ENCODE peak calls at places on chromosomes 12 and 14, in eight cellular contexts. F is caudate nucleus; I is HCEC 1CT; C is iPS-NIHi11; P is H7; A is H54; H is stimulated activated CD8-positive, alpha-beta memory T cell treated with anti-CD3 and anti-CD28 coated beads, Interleukin-15, amount 100 ng/mL, for 4 hours; S is NCI-H82. L is an unnamed sample.

GRCh38 chr12:108722992-108723766 is 8.1 kb downstream of the CORO1C start:
- DNase-seq in F (no peak), I (peak), C (no peak), P (no peak), A (no peak), H (no peak), S (no peak), L (peak)

GRCh38 chr14:102282751-102283465 is 22.1 kb downstream of the MOK start:
- DNase-seq in F (no peak), I (no peak), C (no peak), P (no peak), A (no peak), H (no peak), S (no peak), L (no peak)

GRCh38 chr14:68983210-68983609 is 4.1 kb upstream of the ACTN1 start:
- DNase-seq in F (no peak), I (no peak), C (no peak), P (no peak), A (no peak), H (no peak), S (no peak), L (no peak)

GRCh38 chr12:120358412-120359158 is 10.4 kb downstream of the MSI1 start:
- DNase-seq in F (no peak), I (no peak), C (peak), P (peak), A (no peak), H (no peak), S (peak), L (no peak)

GRCh38 chr14:32635103-32635719 is 303.5 kb upstream of the NPAS3 start:
- DNase-seq in F (no peak), I (peak), C (no peak), P (no peak), A (no peak), H (no peak), S (no peak), L (peak)

GRCh38 chr14:94805726-94806288 is 35.9 kb upstream of the GSC start:
- DNase-seq in F (no peak), I (no peak), C (no peak), P (no peak), A (no peak), H (no peak), S (no peak), L (no peak)

GRCh38 chr14:24311837-24312615 is 724 bp downstream of the LTB4R start:
- DNase-seq in F (no peak), I (peak), C (no peak), P (no peak), A (no peak), H (no peak), S (no peak), L (no peak)

GRCh38 chr12:70556179-70556869 is 80.9 kb downstream of the PTPRB start:
- DNase-seq in F (no peak), I (no peak), C (no peak), P (no peak), A (no peak), H (no peak), S (no peak), L (no peak)

GRCh38 chr14:94100847-94101246 is 9.7 kb upstream of the IFI27 start:
- DNase-seq in F (no peak), I (peak), C (no peak), P (no peak), A (peak), H (no peak), S (no peak), L (peak)

GRCh38 chr14:104387000-104387384 is 192.6 kb upstream of the C14orf180 start:
- DNase-seq in F (no peak), I (no peak), C (no peak), P (peak), A (no peak), H (no peak), S (no peak), L (no peak)

GRCh38 chr12:56260921-56261320 is 2.7 kb upstream of the ANKRD52 start:
- DNase-seq in F (no peak), I (no peak), C (no peak), P (no peak), A (no peak), H (no peak), S (no peak), L (no peak)

GRCh38 chr14:104659764-104660523 is 29.5 kb upstream of the INF2 start:
- DNase-seq in F (no peak), I (no peak), C (no peak), P (peak), A (no peak), H (no peak), S (no peak), L (no peak)

GRCh38 chr12:51187370-51187987 is 14.5 kb upstream of the TFCP2 start:
- DNase-seq in F (no peak), I (no peak), C (no peak), P (peak), A (no peak), H (no peak), S (peak), L (no peak)

GRCh38 chr14:100532154-100532915 is 54.9 kb downstream of the BEGAIN start:
- DNase-seq in F (no peak), I (no peak), C (peak), P (no peak), A (no peak), H (no peak), S (no peak), L (peak)

GRCh38 chr12:57280234-57281062 is 29.5 kb upstream of the STAC3 start:
- DNase-seq in F (peak), I (peak), C (peak), P (peak), A (peak), H (peak), S (peak), L (peak)

GRCh38 chr12:114013601-114014345 is 47.6 kb upstream of the RBM19 start:
- DNase-seq in F (no peak), I (no peak), C (peak), P (peak), A (no peak), H (no peak), S (peak), L (peak)

GRCh38 chr12:11773889-11774677 is 124.6 kb downstream of the ETV6 start:
- DNase-seq in F (peak), I (no peak), C (no peak), P (no peak), A (no peak), H (no peak), S (no peak), L (no peak)

GRCh38 chr12:113030875-113031525 is 25.5 kb upstream of the DTX1 start:
- DNase-seq in F (no peak), I (peak), C (peak), P (peak), A (peak), H (no peak), S (peak), L (peak)

GRCh38 chr12:83121886-83122622 is 435.3 kb downstream of the TMTC2 start:
- DNase-seq in F (peak), I (no peak), C (no peak), P (no peak), A (no peak), H (no peak), S (no peak), L (no peak)

GRCh38 chr12:53058674-53059433 is 9.0 kb downstream of the TNS2 start:
- DNase-seq in F (no peak), I (no peak), C (no peak), P (peak), A (no peak), H (no peak), S (no peak), L (no peak)

GRCh38 chr12:52741378-52742195 is 35.6 kb downstream of the KRT76 start:
- DNase-seq in F (no peak), I (peak), C (peak), P (peak), A (peak), H (peak), S (peak), L (peak)

GRCh38 chr14:65286443-65286842 is 126.1 kb upstream of the FUT8 start:
- DNase-seq in F (no peak), I (peak), C (no peak), P (no peak), A (no peak), H (no peak), S (peak), L (peak)

GRCh38 chr12:6047249-6048227 is 76.9 kb downstream of the VWF start:
- DNase-seq in F (no peak), I (peak), C (no peak), P (no peak), A (no peak), H (no peak), S (no peak), L (peak)

GRCh38 chr14:91113829-91114078 is at the start of gene DGLUCY:
- DNase-seq in F (no peak), I (peak), C (peak), P (peak), A (peak), H (peak), S (peak), L (peak)

L was measured in fibroblast of lung.